ENCODE peak calls at places on chromosomes 6 and 20, in five cellular contexts. One of them, this sample, is unnamed.

GRCh38 chr6:156933201-156934053 is 156.2 kb downstream of the ARID1B start:
- DNase-seq in foreskin fibroblast: no peak
- DNase-seq in transverse colon: peak; percentile 76
- DNase-seq in kidney: no peak
- DNase-seq in upper lobe of left lung: no peak
- DNase-seq in this sample: no peak

GRCh38 chr6:136921936-136922679 is at the start of gene SLC35D3:
- DNase-seq in foreskin fibroblast: peak; percentile 56
- DNase-seq in transverse colon: no peak
- DNase-seq in kidney: no peak
- DNase-seq in upper lobe of left lung: peak; percentile 84
- DNase-seq in this sample: no peak

GRCh38 chr6:109693128-109693527 is 2.0 kb downstream of the FIG4 start:
- DNase-seq in foreskin fibroblast: no peak
- DNase-seq in transverse colon: no peak
- DNase-seq in kidney: no peak
- DNase-seq in upper lobe of left lung: no peak
- DNase-seq in this sample: no peak

GRCh38 chr6:23511797-23512196 is 614.2 kb upstream of the NRSN1 start:
- DNase-seq in foreskin fibroblast: no peak
- DNase-seq in transverse colon: no peak
- DNase-seq in kidney: no peak
- DNase-seq in upper lobe of left lung: no peak
- DNase-seq in this sample: no peak

GRCh38 chr6:42896178-42896719 is 16.8 kb downstream of the RPL7L1 start:
- DNase-seq in foreskin fibroblast: no peak
- DNase-seq in transverse colon: no peak
- DNase-seq in kidney: no peak
- DNase-seq in upper lobe of left lung: no peak
- DNase-seq in this sample: no peak

GRCh38 chr6:157881375-157881774 is 58.3 kb downstream of the SNX9 start:
- DNase-seq in foreskin fibroblast: no peak
- DNase-seq in transverse colon: no peak
- DNase-seq in kidney: no peak
- DNase-seq in upper lobe of left lung: no peak
- DNase-seq in this sample: no peak

GRCh38 chr6:484086-484728 is 92.7 kb downstream of the IRF4 start:
- DNase-seq in foreskin fibroblast: peak; percentile 63
- DNase-seq in transverse colon: no peak
- DNase-seq in kidney: no peak
- DNase-seq in upper lobe of left lung: no peak
- DNase-seq in this sample: no peak

GRCh38 chr20:44137210-44137781 is 49.7 kb downstream of the JPH2 start:
- DNase-seq in foreskin fibroblast: no peak
- DNase-seq in transverse colon: peak; percentile 41
- DNase-seq in kidney: no peak
- DNase-seq in upper lobe of left lung: no peak
- DNase-seq in this sample: peak; percentile 27

GRCh38 chr20:9051508-9051907 is 17.4 kb upstream of the PLCB4 start:
- DNase-seq in foreskin fibroblast: peak; percentile 96
- DNase-seq in transverse colon: no peak
- DNase-seq in kidney: no peak
- DNase-seq in upper lobe of left lung: no peak
- DNase-seq in this sample: peak; percentile 98

GRCh38 chr6:167704396-167704801 is 122.3 kb upstream of the AFDN start:
- DNase-seq in foreskin fibroblast: no peak
- DNase-seq in transverse colon: no peak
- DNase-seq in kidney: no peak
- DNase-seq in upper lobe of left lung: peak; percentile 54
- DNase-seq in this sample: no peak

GRCh38 chr20:50389437-50389807 is 120.8 kb upstream of the PTPN1 start:
- DNase-seq in foreskin fibroblast: no peak
- DNase-seq in transverse colon: peak; percentile 62
- DNase-seq in kidney: no peak
- DNase-seq in upper lobe of left lung: no peak
- DNase-seq in this sample: no peak

GRCh38 chr20:45882469-45883099 is 1.6 kb downstream of the ZSWIM1 start:
- DNase-seq in foreskin fibroblast: no peak
- DNase-seq in transverse colon: no peak
- DNase-seq in kidney: peak; percentile 52
- DNase-seq in upper lobe of left lung: no peak
- DNase-seq in this sample: no peak

GRCh38 chr6:36967757-36968156 is 13.2 kb downstream of the PI16 start:
- DNase-seq in foreskin fibroblast: no peak
- DNase-seq in transverse colon: no peak
- DNase-seq in kidney: no peak
- DNase-seq in upper lobe of left lung: no peak
- DNase-seq in this sample: no peak

GRCh38 chr20:34956751-34957472 is 1.2 kb downstream of the MYH7B start:
- DNase-seq in foreskin fibroblast: no peak
- DNase-seq in transverse colon: no peak
- DNase-seq in kidney: no peak
- DNase-seq in upper lobe of left lung: no peak
- DNase-seq in this sample: no peak
- TF ChIP-seq CTCF in foreskin fibroblast: no peak
- TF ChIP-seq CTCF in transverse colon: no peak
- TF ChIP-seq CTCF in kidney: no peak
- TF ChIP-seq CTCF in upper lobe of left lung: no peak
- TF ChIP-seq CTCF in this sample: no peak

GRCh38 chr20:24705486-24705885 is 236.1 kb downstream of the SYNDIG1 start:
- DNase-seq in foreskin fibroblast: no peak
- DNase-seq in transverse colon: no peak
- DNase-seq in kidney: no peak
- DNase-seq in upper lobe of left lung: no peak
- DNase-seq in this sample: no peak
- TF ChIP-seq CTCF in foreskin fibroblast: no peak
- TF ChIP-seq CTCF in transverse colon: no peak
- TF ChIP-seq CTCF in kidney: no peak
- TF ChIP-seq CTCF in upper lobe of left lung: no peak
- TF ChIP-seq CTCF in this sample: no peak

DNA sequence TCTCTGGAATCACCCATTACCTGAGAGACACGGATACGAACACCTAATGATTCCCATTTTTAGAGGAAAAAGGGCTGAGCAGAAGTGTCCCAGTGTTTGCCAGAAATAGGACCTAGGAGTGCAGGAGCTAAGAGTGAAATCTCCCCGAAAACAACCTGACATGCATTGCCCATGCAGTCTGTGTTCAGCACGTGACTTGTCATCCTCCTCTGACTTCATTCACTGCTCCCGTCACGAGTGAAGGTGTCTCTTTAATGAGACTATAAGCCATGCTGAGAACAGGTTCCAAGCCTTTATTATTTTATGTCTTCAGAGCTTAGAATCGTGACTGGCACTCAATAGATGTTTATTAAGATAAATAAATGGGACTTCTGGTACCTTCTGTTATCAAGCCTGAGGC is 3.8 kb upstream of the MLIP start:
- DNase-seq in foreskin fibroblast: no peak
- DNase-seq in transverse colon: no peak
- DNase-seq in kidney: no peak
- DNase-seq in upper lobe of left lung: no peak
- DNase-seq in this sample: no peak
- TF ChIP-seq CTCF in foreskin fibroblast: no peak
- TF ChIP-seq CTCF in transverse colon: no peak
- TF ChIP-seq CTCF in kidney: no peak
- TF ChIP-seq CTCF in upper lobe of left lung: no peak
- TF ChIP-seq CTCF in this sample: no peak

GRCh38 chr6:73968358-73968757 is 272.4 kb downstream of the CD109 start:
- DNase-seq in foreskin fibroblast: peak; percentile 44
- DNase-seq in transverse colon: no peak
- DNase-seq in kidney: no peak
- DNase-seq in upper lobe of left lung: no peak
- DNase-seq in this sample: no peak

GRCh38 chr6:73964455-73964854 is 268.5 kb downstream of the CD109 start:
- DNase-seq in foreskin fibroblast: no peak
- DNase-seq in transverse colon: no peak
- DNase-seq in kidney: no peak
- DNase-seq in upper lobe of left lung: no peak
- DNase-seq in this sample: no peak

GRCh38 chr6:73965408-73966145 is 269.6 kb downstream of the CD109 start:
- DNase-seq in foreskin fibroblast: no peak
- DNase-seq in transverse colon: no peak
- DNase-seq in kidney: no peak
- DNase-seq in upper lobe of left lung: no peak
- DNase-seq in this sample: no peak

DNA sequence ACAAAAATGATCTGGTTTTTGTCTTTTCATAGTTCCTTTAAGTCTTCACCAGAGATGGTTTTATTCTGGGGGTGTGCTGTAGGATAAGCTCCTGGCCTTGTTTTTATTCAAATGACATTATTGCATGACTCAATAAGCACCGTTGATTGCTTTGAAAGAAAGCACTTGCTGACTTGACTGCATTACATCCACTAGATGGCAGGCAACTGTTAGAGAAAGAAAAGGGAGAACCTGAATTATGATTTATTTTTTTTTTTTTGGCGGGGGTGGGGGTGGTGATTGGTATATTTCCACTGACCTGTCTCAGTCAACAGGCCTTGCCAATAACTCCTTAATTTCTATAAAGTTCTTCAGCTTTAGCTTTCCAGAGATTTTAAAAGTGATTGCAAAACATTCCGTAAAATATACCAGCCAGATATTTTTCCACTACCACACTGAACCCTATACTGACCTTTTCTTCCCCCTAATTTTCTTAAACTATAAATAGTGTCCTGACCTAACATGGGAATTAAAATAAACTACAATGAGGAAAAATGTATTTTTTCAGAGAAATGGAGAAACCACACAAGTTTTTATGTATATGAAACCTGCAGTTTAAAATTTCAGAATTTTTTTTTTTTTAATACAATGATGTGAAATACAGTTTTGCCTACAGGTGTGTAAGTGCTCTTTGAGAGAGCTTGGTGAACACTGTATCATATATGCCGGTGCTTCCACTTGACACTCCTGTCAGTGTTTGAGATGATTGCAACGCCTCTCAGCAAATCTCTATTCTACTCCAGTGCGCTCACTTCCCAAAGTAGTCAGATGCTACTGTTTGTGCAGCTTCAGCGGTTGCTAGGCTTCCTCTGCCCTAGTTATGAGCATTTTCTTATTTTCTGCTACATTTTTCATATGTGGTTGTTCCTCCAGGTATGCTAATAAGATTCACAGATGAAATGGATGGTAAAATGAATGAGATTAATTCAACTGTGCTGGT is 274.3 kb downstream of the CD109 start:
- DNase-seq in foreskin fibroblast: peak; percentile 71
- DNase-seq in transverse colon: no peak
- DNase-seq in kidney: no peak
- DNase-seq in upper lobe of left lung: no peak
- DNase-seq in this sample: peak; percentile 60
- TF ChIP-seq CTCF in foreskin fibroblast: peak; percentile 62
- TF ChIP-seq CTCF in transverse colon: peak; percentile 41
- TF ChIP-seq CTCF in kidney: peak; percentile 56
- TF ChIP-seq CTCF in upper lobe of left lung: peak; percentile 32
- TF ChIP-seq CTCF in this sample: peak; percentile 87

DNA sequence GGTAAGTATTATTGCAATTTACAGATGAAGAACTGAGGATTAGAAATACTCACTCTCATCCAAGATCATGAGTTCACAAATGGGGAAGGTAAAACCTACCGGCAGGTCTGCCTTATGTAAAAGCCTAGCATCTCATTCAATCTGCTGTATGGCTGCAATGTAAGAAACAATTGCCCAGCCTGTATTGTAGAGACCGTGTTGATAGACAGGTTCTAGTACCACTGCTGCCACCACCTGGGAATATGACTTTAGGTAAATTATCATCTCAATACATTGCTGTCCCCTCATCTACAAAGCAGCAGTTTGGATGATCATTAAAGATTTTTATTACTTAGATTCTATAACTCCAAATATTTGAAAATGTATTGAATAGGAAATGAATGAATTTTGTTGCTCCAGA is 23.3 kb upstream of the ARHGAP18 start:
- DNase-seq in foreskin fibroblast: no peak
- DNase-seq in transverse colon: no peak
- DNase-seq in kidney: no peak
- DNase-seq in upper lobe of left lung: no peak
- DNase-seq in this sample: no peak
- TF ChIP-seq CTCF in foreskin fibroblast: no peak
- TF ChIP-seq CTCF in transverse colon: no peak
- TF ChIP-seq CTCF in kidney: no peak
- TF ChIP-seq CTCF in upper lobe of left lung: no peak
- TF ChIP-seq CTCF in this sample: no peak

DNA sequence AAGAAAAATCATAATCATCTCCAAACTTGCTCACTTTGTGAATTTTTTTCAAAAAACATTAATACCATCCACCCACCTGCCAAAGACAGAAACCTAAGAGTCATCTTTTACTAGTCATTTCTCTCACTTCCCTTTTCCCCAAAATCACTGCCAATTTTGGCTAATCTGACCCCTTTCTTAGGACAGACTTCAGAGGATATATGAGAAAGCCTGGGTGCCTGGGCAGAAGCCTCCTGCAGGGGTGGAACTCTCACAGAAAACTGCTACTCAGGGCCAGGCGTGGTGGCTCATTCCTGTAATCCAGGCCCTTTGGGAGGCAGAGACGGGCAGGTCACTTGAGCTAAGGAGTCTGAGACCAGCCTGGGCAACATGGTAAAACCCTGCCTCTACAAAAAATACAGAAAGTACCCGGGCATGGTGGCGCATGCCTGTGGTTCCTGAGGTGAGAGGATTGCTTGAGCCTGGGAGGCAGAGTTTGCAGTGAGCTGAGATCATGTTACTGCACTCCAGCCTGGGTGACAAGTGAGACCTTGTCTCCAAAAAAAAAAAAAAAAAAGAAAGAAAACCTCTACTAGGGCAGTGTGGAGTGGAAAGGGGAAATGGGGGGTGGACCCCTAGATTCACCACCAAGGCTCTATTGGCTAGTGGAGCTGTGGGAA is 3.8 kb downstream of the DEK start:
- DNase-seq in foreskin fibroblast: peak; percentile 68
- DNase-seq in transverse colon: no peak
- DNase-seq in kidney: no peak
- DNase-seq in upper lobe of left lung: no peak
- DNase-seq in this sample: peak; percentile 54
- TF ChIP-seq CTCF in foreskin fibroblast: no peak
- TF ChIP-seq CTCF in transverse colon: no peak
- TF ChIP-seq CTCF in kidney: no peak
- TF ChIP-seq CTCF in upper lobe of left lung: peak; percentile 14
- TF ChIP-seq CTCF in this sample: peak; percentile 26

DNA sequence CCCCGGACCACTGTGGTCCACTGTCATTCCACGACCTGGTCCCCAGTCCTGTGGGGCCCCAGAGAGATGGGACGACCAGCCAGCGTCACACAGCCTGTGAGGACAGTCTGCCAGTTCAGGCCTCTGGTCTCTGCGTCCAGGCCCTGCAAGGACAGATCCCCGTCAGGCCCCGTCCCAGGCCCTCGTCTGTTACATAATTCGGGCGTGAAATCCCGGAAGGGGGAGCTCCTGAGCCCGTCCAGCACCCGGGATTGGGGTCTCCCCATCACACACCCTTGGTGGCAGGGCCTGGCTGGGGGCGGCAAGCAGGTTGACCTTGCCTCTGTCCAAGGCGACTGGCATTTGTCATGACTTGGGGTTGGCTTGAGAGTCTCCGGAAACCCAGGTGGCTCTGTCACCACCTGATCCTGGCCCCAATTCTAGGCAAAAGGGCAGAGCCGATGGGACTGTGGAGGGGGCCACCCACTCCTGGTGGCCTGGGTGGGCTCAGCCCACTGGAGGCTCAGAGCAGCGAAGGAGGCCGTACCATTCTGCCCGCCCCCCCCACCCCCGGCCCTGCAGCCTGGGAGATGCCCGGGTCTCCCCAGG is 73.8 kb upstream of the GATA5 start:
- DNase-seq in foreskin fibroblast: no peak
- DNase-seq in transverse colon: no peak
- DNase-seq in kidney: no peak
- DNase-seq in upper lobe of left lung: peak; percentile 56
- DNase-seq in this sample: no peak
- TF ChIP-seq CTCF in foreskin fibroblast: no peak
- TF ChIP-seq CTCF in transverse colon: no peak
- TF ChIP-seq CTCF in kidney: no peak
- TF ChIP-seq CTCF in upper lobe of left lung: no peak
- TF ChIP-seq CTCF in this sample: no peak